ENCODE peak calls at places on chromosome 13, in five cellular contexts. R is pancreas, Q is mesothelial cell of epicardium, G is progenitor cell of endocrine pancreas, Z is fibroblast of villous mesenchyme. S is an unnamed sample.

GRCh38 chr13:111629457-111629856 is 309.0 kb downstream of the TEX29 start:
- DNase-seq in R (no peak), Q (no peak), G (no peak), Z (no peak), S (no peak)

GRCh38 chr13:80341098-80341701 is at the start of gene SPRY2:
- DNase-seq in R (peak), Q (peak), G (peak), Z (peak), S (peak)

GRCh38 chr13:97257800-97258799 is 36.0 kb downstream of the MBNL2 start:
- DNase-seq in R (peak), Q (no peak), G (no peak), Z (peak), S (peak)

GRCh38 chr13:77306458-77306857 is 20.4 kb downstream of the MYCBP2 start:
- DNase-seq in R (no peak), Q (no peak), G (no peak), Z (no peak), S (no peak)

GRCh38 chr13:66492479-66492878 is 737.7 kb downstream of the PCDH9 start:
- DNase-seq in R (no peak), Q (no peak), G (no peak), Z (no peak), S (no peak)

GRCh38 chr13:50910483-50910805 is 853 bp downstream of the RNASEH2B start:
- DNase-seq in R (no peak), Q (no peak), G (peak), Z (peak), S (peak)

GRCh38 chr13:113005997-113006396 is 37.0 kb downstream of the MCF2L start:
- DNase-seq in R (no peak), Q (no peak), G (no peak), Z (no peak), S (no peak)

GRCh38 chr13:74930402-74931165 is 551.4 kb downstream of the TBC1D4 start:
- DNase-seq in R (no peak), Q (no peak), G (no peak), Z (peak), S (no peak)

GRCh38 chr13:75762066-75762937 is 126.2 kb downstream of the LMO7 start:
- DNase-seq in R (no peak), Q (no peak), G (no peak), Z (peak), S (no peak)

GRCh38 chr13:85019121-85019520 is 780.1 kb downstream of the SLITRK6 start:
- DNase-seq in R (no peak), Q (no peak), G (no peak), Z (no peak), S (no peak)

GRCh38 chr13:75889427-75889826 is 253.3 kb downstream of the LMO7 start:
- DNase-seq in R (no peak), Q (no peak), G (no peak), Z (no peak), S (no peak)

GRCh38 chr13:107650081-107650701 is 565.1 kb downstream of the LIG4 start:
- DNase-seq in R (peak), Q (peak), G (peak), Z (peak), S (peak)

GRCh38 chr13:94121686-94122085 is 357.8 kb downstream of the DCT start:
- DNase-seq in R (no peak), Q (no peak), G (no peak), Z (peak), S (no peak)

GRCh38 chr13:21124853-21125252 is 51.5 kb downstream of the SKA3 start:
- DNase-seq in R (no peak), Q (peak), G (no peak), Z (peak), S (peak)

GRCh38 chr13:98195054-98195791 is 18.2 kb upstream of the RNF113B start:
- DNase-seq in R (no peak), Q (no peak), G (no peak), Z (no peak), S (no peak)

GRCh38 chr13:48411281-48412099 is 1.4 kb downstream of the LPAR6 start:
- DNase-seq in R (no peak), Q (no peak), G (no peak), Z (peak), S (no peak)

GRCh38 chr13:29969286-29969685 is 118.9 kb upstream of the UBL3 start:
- DNase-seq in R (no peak), Q (no peak), G (no peak), Z (peak), S (no peak)

GRCh38 chr13:42478531-42479156 is 95.3 kb upstream of the TNFSF11 start:
- DNase-seq in R (no peak), Q (no peak), G (no peak), Z (peak), S (no peak)

GRCh38 chr13:104953588-104953987 is 1581.9 kb downstream of the EFNB2 start:
- DNase-seq in R (no peak), Q (no peak), G (no peak), Z (peak), S (no peak)

GRCh38 chr13:104949840-104950805 is 1585.3 kb downstream of the EFNB2 start:
- DNase-seq in R (no peak), Q (no peak), G (no peak), Z (peak), S (no peak)

GRCh38 chr13:104954210-104954609 is 1581.3 kb downstream of the EFNB2 start:
- DNase-seq in R (no peak), Q (no peak), G (no peak), Z (peak), S (no peak)
- TF ChIP-seq CTCF in R (no peak), Q (no peak), G (no peak), Z (no peak), S (no peak)

GRCh38 chr13:73922728-73923393 is 211.3 kb downstream of the KLF12 start:
- DNase-seq in R (no peak), Q (no peak), G (no peak), Z (no peak), S (no peak)
- TF ChIP-seq CTCF in R (no peak), Q (no peak), G (no peak), Z (no peak), S (no peak)

DNA sequence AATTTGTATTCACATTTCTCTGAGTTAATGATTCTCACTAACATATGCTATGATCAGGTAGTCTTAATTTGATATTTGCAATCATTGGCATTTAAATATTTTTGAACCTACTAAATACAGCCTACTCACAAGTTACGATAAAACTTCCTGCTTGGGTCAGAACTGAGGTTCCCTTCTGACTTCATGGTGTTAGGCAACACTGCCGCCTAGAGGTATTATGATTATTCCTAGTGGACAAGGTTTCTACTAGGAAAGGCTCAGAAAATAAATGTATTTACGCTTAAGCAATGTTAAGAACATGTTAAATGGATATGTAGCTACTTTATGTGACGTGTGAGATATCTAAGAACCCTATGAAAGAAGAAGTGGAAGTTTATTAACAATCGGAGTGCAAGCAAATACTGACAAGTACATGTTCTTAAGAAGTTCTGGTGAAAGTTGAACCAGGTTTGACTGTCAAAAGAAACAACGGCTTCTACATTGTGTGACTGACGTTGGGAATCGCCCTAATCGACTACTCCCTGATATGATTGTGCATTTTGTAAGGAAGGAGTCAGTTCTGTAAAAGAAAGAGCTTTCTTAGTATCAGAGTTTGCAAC is 1395.8 kb downstream of the SLITRK5 start:
- DNase-seq in R (peak), Q (no peak), G (peak), Z (peak), S (no peak)
- TF ChIP-seq CTCF in R (peak), Q (peak), G (peak), Z (peak), S (no peak)

GRCh38 chr13:109749365-109749764 is 37.0 kb downstream of the IRS2 start:
- DNase-seq in R (no peak), Q (no peak), G (no peak), Z (no peak), S (no peak)

GRCh38 chr13:109748677-109749076 is 37.7 kb downstream of the IRS2 start:
- DNase-seq in R (no peak), Q (no peak), G (no peak), Z (no peak), S (no peak)

GRCh38 chr13:109746364-109746763 is 40.0 kb downstream of the IRS2 start:
- DNase-seq in R (no peak), Q (no peak), G (no peak), Z (no peak), S (no peak)

GRCh38 chr13:109745702-109746101 is 40.7 kb downstream of the IRS2 start:
- DNase-seq in R (no peak), Q (no peak), G (no peak), Z (no peak), S (no peak)

GRCh38 chr13:109747524-109747923 is 38.9 kb downstream of the IRS2 start:
- DNase-seq in R (no peak), Q (no peak), G (no peak), Z (no peak), S (no peak)
- TF ChIP-seq CTCF in R (no peak), Q (no peak), G (no peak), Z (peak), S (no peak)

GRCh38 chr13:44128522-44128921 is 245.1 kb upstream of the SERP2 start:
- DNase-seq in R (no peak), Q (no peak), G (no peak), Z (no peak), S (no peak)
- TF ChIP-seq CTCF in R (no peak), Q (no peak), G (no peak), Z (no peak), S (no peak)

S was measured in Calu3.